ENCODE peak calls at places on chromosome 11, in four cellular contexts. One of them, this sample, is unnamed. For H3K27me3, the result is how much of the 10 kb centered on the place peaks cover.

GRCh38 chr11:34599406-34599901 is 21.4 kb upstream of the EHF start:
- DNase-seq in adrenal gland: no peak
- DNase-seq in tibial artery: no peak
- DNase-seq in IMR-90: peak
- DNase-seq in this sample: peak

GRCh38 chr11:126338346-126339055 is 17.0 kb upstream of the ST3GAL4 start:
- DNase-seq in adrenal gland: no peak
- DNase-seq in tibial artery: no peak
- DNase-seq in IMR-90: no peak
- DNase-seq in this sample: no peak

GRCh38 chr11:74072286-74072685 is 63.4 kb upstream of the UCP3 start:
- DNase-seq in adrenal gland: no peak
- DNase-seq in tibial artery: no peak
- DNase-seq in IMR-90: no peak
- DNase-seq in this sample: no peak

GRCh38 chr11:124329787-124330478 is 9.9 kb upstream of the OR8D2 start:
- DNase-seq in adrenal gland: no peak
- DNase-seq in tibial artery: no peak
- DNase-seq in IMR-90: peak
- DNase-seq in this sample: no peak

GRCh38 chr11:8758619-8759169 is 76.1 kb downstream of the RPL27A start:
- DNase-seq in adrenal gland: no peak
- DNase-seq in tibial artery: no peak
- DNase-seq in IMR-90: no peak
- DNase-seq in this sample: no peak

GRCh38 chr11:85385561-85385960 is 241.6 kb downstream of the DLG2 start:
- DNase-seq in adrenal gland: no peak
- DNase-seq in tibial artery: no peak
- DNase-seq in IMR-90: no peak
- DNase-seq in this sample: no peak

GRCh38 chr11:40387240-40387980 is 1072.0 kb downstream of the LRRC4C start:
- DNase-seq in adrenal gland: no peak
- DNase-seq in tibial artery: no peak
- DNase-seq in IMR-90: no peak
- DNase-seq in this sample: no peak

GRCh38 chr11:124026498-124026897 is at the start of gene OR10G8:
- DNase-seq in adrenal gland: no peak
- DNase-seq in tibial artery: no peak
- DNase-seq in IMR-90: no peak
- DNase-seq in this sample: no peak

GRCh38 chr11:130689222-130689908 is 226.9 kb downstream of the SNX19 start:
- DNase-seq in adrenal gland: no peak
- DNase-seq in tibial artery: no peak
- DNase-seq in IMR-90: no peak
- DNase-seq in this sample: peak

GRCh38 chr11:79050784-79051183 is 390.0 kb downstream of the TENM4 start:
- DNase-seq in adrenal gland: no peak
- DNase-seq in tibial artery: no peak
- DNase-seq in IMR-90: peak
- DNase-seq in this sample: no peak

GRCh38 chr11:85947431-85948272 is 92.5 kb downstream of the CCDC83 start:
- DNase-seq in adrenal gland: no peak
- DNase-seq in tibial artery: no peak
- DNase-seq in IMR-90: peak
- DNase-seq in this sample: peak

GRCh38 chr11:57499413-57499982 is 16.0 kb downstream of the SLC43A1 start:
- DNase-seq in adrenal gland: peak
- DNase-seq in tibial artery: peak
- DNase-seq in IMR-90: peak
- DNase-seq in this sample: peak

GRCh38 chr11:119371778-119372182 is 9.7 kb downstream of the USP2 start:
- DNase-seq in adrenal gland: peak
- DNase-seq in tibial artery: no peak
- DNase-seq in IMR-90: no peak
- DNase-seq in this sample: peak
- TF ChIP-seq CTCF in adrenal gland: no peak
- TF ChIP-seq CTCF in tibial artery: peak
- TF ChIP-seq CTCF in IMR-90: peak
- TF ChIP-seq CTCF in this sample: peak

GRCh38 chr11:128527046-128527445 is 60.3 kb downstream of the ETS1 start:
- DNase-seq in adrenal gland: no peak
- DNase-seq in tibial artery: no peak
- DNase-seq in IMR-90: no peak
- DNase-seq in this sample: no peak
- H3K27me3 ChIP-seq in adrenal gland: under half
- H3K27me3 ChIP-seq in tibial artery: under half
- H3K27me3 ChIP-seq in IMR-90: under half
- H3K27me3 ChIP-seq in this sample: under half

DNA sequence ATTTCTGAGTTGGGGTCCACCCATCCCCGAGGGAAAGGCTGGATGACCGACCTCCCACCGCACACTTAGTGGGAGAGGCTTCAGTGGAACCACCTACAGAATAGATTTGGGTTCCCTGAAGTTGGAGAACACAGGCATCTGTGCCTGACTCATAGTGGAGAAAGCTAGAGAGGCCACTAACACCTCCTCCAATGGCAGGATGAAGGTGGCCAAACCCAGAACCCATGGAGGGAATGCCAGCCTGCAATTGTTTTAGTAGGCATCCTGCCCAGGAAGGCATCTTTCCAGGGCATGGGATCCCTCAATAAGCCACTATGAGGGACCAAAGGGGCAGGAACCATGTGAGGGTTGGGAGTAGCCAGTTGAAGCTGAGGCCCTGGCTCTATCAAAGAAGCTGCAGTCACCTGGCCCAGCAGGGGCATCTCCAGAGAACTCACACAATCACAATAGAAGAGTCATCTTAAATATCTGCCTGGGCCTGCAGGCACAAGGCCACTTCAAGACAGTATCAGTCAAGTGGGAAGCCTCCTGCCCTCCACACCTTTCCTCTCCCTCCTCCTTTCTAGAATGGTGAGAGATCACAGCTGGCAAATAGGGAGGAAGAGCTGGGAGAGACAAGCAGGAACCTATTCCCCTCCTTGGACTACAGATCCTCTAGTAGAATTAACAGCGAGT is 124.1 kb upstream of the CSNK2A3 start:
- DNase-seq in adrenal gland: no peak
- DNase-seq in tibial artery: peak
- DNase-seq in IMR-90: no peak
- DNase-seq in this sample: peak
- TF ChIP-seq CTCF in adrenal gland: no peak
- TF ChIP-seq CTCF in tibial artery: no peak
- TF ChIP-seq CTCF in IMR-90: no peak
- TF ChIP-seq CTCF in this sample: no peak

DNA sequence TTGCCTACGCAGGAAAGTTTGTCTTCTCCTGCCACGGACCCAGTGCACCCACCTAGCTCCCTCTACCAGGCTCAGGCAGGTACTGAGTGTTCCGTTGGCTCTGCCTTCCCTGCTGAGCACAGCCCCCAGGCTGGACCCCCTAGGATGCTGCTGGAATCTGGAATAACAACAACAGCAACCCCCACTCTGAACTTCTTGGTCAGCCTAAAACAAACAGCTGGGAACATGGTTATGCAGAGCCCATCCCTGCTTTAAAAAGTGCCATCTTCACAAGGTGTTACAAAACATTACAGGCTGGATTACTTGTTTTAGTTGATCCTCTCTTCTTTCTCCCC is 1.8 kb downstream of the OPCML start:
- DNase-seq in adrenal gland: no peak
- DNase-seq in tibial artery: no peak
- DNase-seq in IMR-90: no peak
- DNase-seq in this sample: no peak
- H3K27me3 ChIP-seq in adrenal gland: under half
- H3K27me3 ChIP-seq in tibial artery: under half
- H3K27me3 ChIP-seq in IMR-90: under half
- H3K27me3 ChIP-seq in this sample: under half

DNA sequence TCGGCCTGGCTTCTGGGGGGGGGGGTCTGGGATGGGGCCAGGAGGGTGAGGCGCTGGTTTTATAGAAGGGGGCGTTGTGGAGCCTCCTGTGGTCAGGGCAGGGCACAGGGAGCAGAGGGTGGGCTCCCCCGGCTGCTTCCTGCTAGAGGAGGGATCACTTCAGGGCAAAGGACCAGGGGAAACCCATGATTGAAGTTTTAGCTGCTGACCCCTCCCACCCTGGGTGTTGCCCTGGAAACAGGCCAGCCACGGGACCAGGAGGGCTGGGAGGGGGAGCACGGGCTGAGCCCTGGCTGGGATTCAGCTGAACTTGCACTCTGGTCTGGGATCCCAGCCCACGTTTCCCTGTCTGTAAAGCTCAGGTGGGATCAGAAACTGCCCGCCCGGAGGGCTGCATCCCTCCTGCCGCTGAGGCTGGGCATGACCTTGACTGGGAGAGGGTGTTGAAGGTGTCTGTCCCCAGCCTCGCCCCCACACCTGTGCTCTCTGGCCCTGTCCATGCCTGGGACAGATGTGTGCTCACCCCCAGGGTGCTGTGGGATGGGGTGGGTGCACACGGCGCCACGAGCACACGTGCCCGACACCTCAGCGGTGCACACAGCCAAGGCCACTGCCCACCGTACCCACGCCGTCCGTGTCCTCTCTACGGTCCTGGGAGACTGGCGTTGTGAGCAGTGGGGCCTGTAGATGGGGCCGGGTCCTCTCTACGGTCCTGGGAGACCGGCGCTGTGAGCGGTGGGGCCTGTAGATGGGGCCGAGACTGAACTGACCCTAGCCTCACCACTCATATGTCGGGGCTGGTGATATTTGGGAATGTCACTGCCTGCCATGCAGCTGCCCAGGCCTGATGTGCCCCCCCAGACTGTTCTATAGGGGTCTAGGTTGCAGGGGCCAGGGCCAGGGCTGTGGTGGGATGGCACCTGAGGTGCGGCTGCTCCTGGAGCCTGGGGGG is 2.3 kb downstream of the TSPAN4 start:
- DNase-seq in adrenal gland: peak
- DNase-seq in tibial artery: peak
- DNase-seq in IMR-90: peak
- DNase-seq in this sample: no peak
- TF ChIP-seq CTCF in adrenal gland: no peak
- TF ChIP-seq CTCF in tibial artery: no peak
- TF ChIP-seq CTCF in IMR-90: no peak
- TF ChIP-seq CTCF in this sample: no peak

GRCh38 chr11:43555811-43556210 is 124.7 kb upstream of the HSD17B12 start:
- DNase-seq in adrenal gland: peak
- DNase-seq in tibial artery: peak
- DNase-seq in IMR-90: peak
- DNase-seq in this sample: no peak
- H3K27me3 ChIP-seq in adrenal gland: under half
- H3K27me3 ChIP-seq in tibial artery: half or more
- H3K27me3 ChIP-seq in IMR-90: half or more
- H3K27me3 ChIP-seq in this sample: under half

GRCh38 chr11:77602385-77603105 is 12.8 kb downstream of the AQP11 start:
- DNase-seq in adrenal gland: no peak
- DNase-seq in tibial artery: no peak
- DNase-seq in IMR-90: peak
- DNase-seq in this sample: peak
- TF ChIP-seq CTCF in adrenal gland: no peak
- TF ChIP-seq CTCF in tibial artery: no peak
- TF ChIP-seq CTCF in IMR-90: no peak
- TF ChIP-seq CTCF in this sample: no peak

GRCh38 chr11:64382586-64382985 is 23.6 kb downstream of the RPS6KA4 start:
- DNase-seq in adrenal gland: no peak
- DNase-seq in tibial artery: no peak
- DNase-seq in IMR-90: no peak
- DNase-seq in this sample: no peak
- H3K27me3 ChIP-seq in adrenal gland: under half
- H3K27me3 ChIP-seq in tibial artery: under half
- H3K27me3 ChIP-seq in IMR-90: under half
- H3K27me3 ChIP-seq in this sample: under half

GRCh38 chr11:60739114-60739513 is 14.6 kb downstream of the MS4A18 start:
- DNase-seq in adrenal gland: no peak
- DNase-seq in tibial artery: no peak
- DNase-seq in IMR-90: no peak
- DNase-seq in this sample: no peak
- TF ChIP-seq CTCF in adrenal gland: no peak
- TF ChIP-seq CTCF in tibial artery: no peak
- TF ChIP-seq CTCF in IMR-90: no peak
- TF ChIP-seq CTCF in this sample: no peak